ENCODE peak calls at places on chromosomes 5 and 9, in five cellular contexts. One of them, this sample, is unnamed. For H3K36me3, the result is how much of the 10 kb centered on the place peaks cover.

GRCh38 chr5:154844800-154845199 is 5.6 kb downstream of the FAXDC2 start:
- DNase-seq in thoracic aorta: no peak
- DNase-seq in GM23338: no peak
- DNase-seq in CD8-positive, alpha-beta T cell: no peak
- DNase-seq in PC-3: no peak
- DNase-seq in this sample: no peak

GRCh38 chr5:14036514-14036913 is 92.0 kb upstream of the DNAH5 start:
- DNase-seq in GM23338: peak
- DNase-seq in CD8-positive, alpha-beta T cell: no peak
- DNase-seq in PC-3: peak
- DNase-seq in thoracic aorta: no peak
- DNase-seq in this sample: no peak

GRCh38 chr5:173308226-173308625 is 20.0 kb downstream of the STC2 start:
- DNase-seq in GM23338: no peak
- DNase-seq in thoracic aorta: no peak
- DNase-seq in CD8-positive, alpha-beta T cell: no peak
- DNase-seq in PC-3: no peak
- DNase-seq in this sample: no peak

GRCh38 chr9:130186839-130187522 is 14.8 kb downstream of the NCS1 start:
- DNase-seq in thoracic aorta: no peak
- DNase-seq in PC-3: peak
- DNase-seq in GM23338: peak
- DNase-seq in CD8-positive, alpha-beta T cell: no peak
- DNase-seq in this sample: peak

GRCh38 chr5:7745882-7746735 is 104.8 kb downstream of the CFAP90 start:
- DNase-seq in thoracic aorta: peak
- DNase-seq in PC-3: peak
- DNase-seq in CD8-positive, alpha-beta T cell: no peak
- DNase-seq in GM23338: peak
- DNase-seq in this sample: peak

GRCh38 chr9:106697799-106698591 is 165.0 kb upstream of the ZNF462 start:
- DNase-seq in CD8-positive, alpha-beta T cell: no peak
- DNase-seq in thoracic aorta: peak
- DNase-seq in PC-3: no peak
- DNase-seq in GM23338: peak
- DNase-seq in this sample: peak

GRCh38 chr9:89309608-89310485 is 1.1 kb upstream of the CKS2 start:
- DNase-seq in CD8-positive, alpha-beta T cell: no peak
- DNase-seq in PC-3: no peak
- DNase-seq in GM23338: peak
- DNase-seq in thoracic aorta: no peak
- DNase-seq in this sample: no peak

GRCh38 chr5:52786937-52787599 is 648 bp upstream of the ITGA1 start:
- DNase-seq in thoracic aorta: no peak
- DNase-seq in GM23338: peak
- DNase-seq in CD8-positive, alpha-beta T cell: peak
- DNase-seq in PC-3: no peak
- DNase-seq in this sample: no peak

GRCh38 chr5:138696501-138696900 is 56.7 kb upstream of the CTNNA1 start:
- DNase-seq in GM23338: no peak
- DNase-seq in thoracic aorta: no peak
- DNase-seq in PC-3: peak
- DNase-seq in CD8-positive, alpha-beta T cell: no peak
- DNase-seq in this sample: no peak

GRCh38 chr5:130135506-130135905 is 231.2 kb downstream of the CHSY3 start:
- DNase-seq in GM23338: no peak
- DNase-seq in PC-3: peak
- DNase-seq in thoracic aorta: no peak
- DNase-seq in CD8-positive, alpha-beta T cell: no peak
- DNase-seq in this sample: no peak

GRCh38 chr9:84670106-84670800 is 724 bp downstream of the NTRK2 start:
- DNase-seq in GM23338: peak
- DNase-seq in CD8-positive, alpha-beta T cell: no peak
- DNase-seq in PC-3: no peak
- DNase-seq in thoracic aorta: no peak
- DNase-seq in this sample: no peak

GRCh38 chr9:30089428-30089827 is 2295.0 kb upstream of the ACO1 start:
- DNase-seq in GM23338: no peak
- DNase-seq in PC-3: no peak
- DNase-seq in CD8-positive, alpha-beta T cell: no peak
- DNase-seq in thoracic aorta: no peak
- DNase-seq in this sample: no peak

GRCh38 chr9:130018260-130018659 is 24.7 kb downstream of the FNBP1 start:
- DNase-seq in GM23338: no peak
- DNase-seq in CD8-positive, alpha-beta T cell: no peak
- DNase-seq in thoracic aorta: no peak
- DNase-seq in PC-3: no peak
- DNase-seq in this sample: no peak

GRCh38 chr5:143657814-143658395 is 154.1 kb upstream of the HMHB1 start:
- DNase-seq in thoracic aorta: no peak
- DNase-seq in CD8-positive, alpha-beta T cell: no peak
- DNase-seq in GM23338: no peak
- DNase-seq in PC-3: peak
- DNase-seq in this sample: no peak

GRCh38 chr5:52838306-52839015 is 50.7 kb downstream of the ITGA1 start:
- DNase-seq in CD8-positive, alpha-beta T cell: no peak
- DNase-seq in PC-3: no peak
- DNase-seq in thoracic aorta: no peak
- DNase-seq in GM23338: no peak
- DNase-seq in this sample: no peak

GRCh38 chr9:29078063-29078660 is 1504.9 kb upstream of the C9orf72 start:
- DNase-seq in GM23338: no peak
- DNase-seq in PC-3: peak
- DNase-seq in thoracic aorta: no peak
- DNase-seq in CD8-positive, alpha-beta T cell: no peak
- DNase-seq in this sample: no peak

GRCh38 chr5:52342361-52342760 is 445.4 kb upstream of the ITGA1 start:
- DNase-seq in GM23338: no peak
- DNase-seq in CD8-positive, alpha-beta T cell: no peak
- DNase-seq in thoracic aorta: no peak
- DNase-seq in PC-3: no peak
- DNase-seq in this sample: no peak

GRCh38 chr5:124698774-124699173 is 47.7 kb downstream of the ZNF608 start:
- DNase-seq in thoracic aorta: no peak
- DNase-seq in CD8-positive, alpha-beta T cell: no peak
- DNase-seq in PC-3: no peak
- DNase-seq in GM23338: no peak
- DNase-seq in this sample: no peak

GRCh38 chr5:109830955-109831502 is 141.3 kb downstream of the MAN2A1 start:
- DNase-seq in thoracic aorta: no peak
- DNase-seq in PC-3: peak
- DNase-seq in GM23338: no peak
- DNase-seq in CD8-positive, alpha-beta T cell: no peak
- DNase-seq in this sample: no peak

GRCh38 chr9:92634712-92635605 is 35.0 kb downstream of the IPPK start:
- DNase-seq in CD8-positive, alpha-beta T cell: peak
- DNase-seq in PC-3: peak
- DNase-seq in thoracic aorta: no peak
- DNase-seq in GM23338: peak
- DNase-seq in this sample: peak

GRCh38 chr5:66538531-66538930 is 57.7 kb upstream of the MAST4 start:
- DNase-seq in thoracic aorta: no peak
- DNase-seq in CD8-positive, alpha-beta T cell: no peak
- DNase-seq in GM23338: no peak
- DNase-seq in PC-3: no peak
- DNase-seq in this sample: no peak

GRCh38 chr9:130143974-130144373 is 28.2 kb upstream of the NCS1 start:
- DNase-seq in thoracic aorta: no peak
- DNase-seq in GM23338: no peak
- DNase-seq in PC-3: no peak
- DNase-seq in CD8-positive, alpha-beta T cell: no peak
- DNase-seq in this sample: no peak

GRCh38 chr9:8337834-8338233 is 538.3 kb upstream of the DMAC1 start:
- DNase-seq in thoracic aorta: no peak
- DNase-seq in CD8-positive, alpha-beta T cell: no peak
- DNase-seq in PC-3: no peak
- DNase-seq in GM23338: no peak
- DNase-seq in this sample: no peak

GRCh38 chr5:132471006-132471907 is 19.3 kb downstream of the IRF1 start:
- DNase-seq in PC-3: no peak
- DNase-seq in GM23338: no peak
- DNase-seq in CD8-positive, alpha-beta T cell: no peak
- DNase-seq in thoracic aorta: no peak
- DNase-seq in this sample: no peak

GRCh38 chr9:26346942-26347477 is 545.6 kb downstream of the CAAP1 start:
- DNase-seq in GM23338: no peak
- DNase-seq in CD8-positive, alpha-beta T cell: no peak
- DNase-seq in PC-3: no peak
- DNase-seq in thoracic aorta: no peak
- DNase-seq in this sample: no peak

GRCh38 chr9:115393976-115394775 is 276.2 kb upstream of the TNC start:
- DNase-seq in CD8-positive, alpha-beta T cell: no peak
- DNase-seq in GM23338: no peak
- DNase-seq in thoracic aorta: no peak
- DNase-seq in PC-3: peak
- DNase-seq in this sample: no peak

GRCh38 chr9:114345493-114346065 is 15.9 kb downstream of the ORM2 start:
- DNase-seq in PC-3: no peak
- DNase-seq in CD8-positive, alpha-beta T cell: no peak
- DNase-seq in GM23338: no peak
- DNase-seq in thoracic aorta: no peak
- DNase-seq in this sample: no peak

GRCh38 chr9:114344692-114345091 is 15.0 kb downstream of the ORM2 start:
- DNase-seq in PC-3: no peak
- DNase-seq in thoracic aorta: no peak
- DNase-seq in CD8-positive, alpha-beta T cell: no peak
- DNase-seq in GM23338: no peak
- DNase-seq in this sample: no peak

GRCh38 chr9:114347675-114348074 is 18.0 kb downstream of the ORM2 start:
- DNase-seq in GM23338: no peak
- DNase-seq in PC-3: no peak
- DNase-seq in CD8-positive, alpha-beta T cell: no peak
- DNase-seq in thoracic aorta: no peak
- DNase-seq in this sample: no peak

GRCh38 chr9:114344188-114344566 is 14.5 kb downstream of the ORM2 start:
- DNase-seq in PC-3: no peak
- DNase-seq in CD8-positive, alpha-beta T cell: no peak
- DNase-seq in GM23338: no peak
- DNase-seq in thoracic aorta: no peak
- DNase-seq in this sample: no peak

GRCh38 chr9:114346146-114346545 is 16.5 kb downstream of the ORM2 start:
- DNase-seq in thoracic aorta: no peak
- DNase-seq in GM23338: no peak
- DNase-seq in PC-3: no peak
- DNase-seq in CD8-positive, alpha-beta T cell: no peak
- DNase-seq in this sample: no peak
- H3K36me3 ChIP-seq in thoracic aorta: half or more
- H3K36me3 ChIP-seq in GM23338: under half
- H3K36me3 ChIP-seq in PC-3: under half
- H3K36me3 ChIP-seq in CD8-positive, alpha-beta T cell: half or more
- H3K36me3 ChIP-seq in this sample: under half

DNA sequence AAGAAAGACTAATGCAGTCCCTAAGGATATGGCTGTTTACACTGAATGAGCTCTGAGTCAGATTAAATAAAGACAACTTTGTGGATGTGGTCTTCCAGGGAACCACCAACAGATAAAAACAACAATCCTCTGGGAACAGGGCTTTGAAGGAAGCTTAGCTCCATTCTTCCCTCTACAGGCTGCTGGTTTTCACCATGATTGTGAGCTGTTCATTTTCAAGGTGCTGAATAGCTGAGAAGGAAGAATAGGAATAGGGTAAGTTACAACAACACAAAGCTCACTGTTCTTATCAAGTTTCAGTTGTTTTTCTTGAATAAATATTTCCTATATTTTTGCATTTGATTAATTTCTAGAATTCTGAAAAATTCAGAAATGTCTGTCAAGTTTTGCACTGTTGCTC is 25.9 kb upstream of the PTAR1 start:
- DNase-seq in thoracic aorta: no peak
- DNase-seq in GM23338: peak
- DNase-seq in PC-3: peak
- DNase-seq in CD8-positive, alpha-beta T cell: no peak
- DNase-seq in this sample: no peak
- TF ChIP-seq CTCF in thoracic aorta: no peak
- TF ChIP-seq CTCF in GM23338: peak
- TF ChIP-seq CTCF in PC-3: peak
- TF ChIP-seq CTCF in CD8-positive, alpha-beta T cell: no peak
- TF ChIP-seq CTCF in this sample: no peak

DNA sequence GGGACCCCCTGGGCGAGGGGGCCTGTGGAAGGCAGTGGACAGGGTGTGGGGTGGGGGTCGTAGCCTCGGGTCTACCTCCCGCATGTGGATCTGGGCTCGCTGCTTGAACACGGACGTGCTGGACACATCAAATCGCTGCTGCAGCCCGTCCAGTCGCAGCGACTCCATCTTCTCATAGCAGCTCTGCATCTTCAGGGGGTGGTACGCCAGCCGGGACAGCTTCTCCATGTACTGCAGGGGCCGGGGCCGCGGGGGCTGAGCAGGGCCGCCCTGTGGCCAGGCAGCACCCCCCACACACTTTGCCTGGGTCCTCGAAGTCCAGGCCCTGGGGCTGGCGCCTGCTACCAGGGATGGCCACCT is 57.6 kb downstream of the LRSAM1 start:
- DNase-seq in thoracic aorta: no peak
- DNase-seq in CD8-positive, alpha-beta T cell: no peak
- DNase-seq in GM23338: no peak
- DNase-seq in PC-3: no peak
- DNase-seq in this sample: no peak
- H3K36me3 ChIP-seq in thoracic aorta: under half
- H3K36me3 ChIP-seq in CD8-positive, alpha-beta T cell: under half
- H3K36me3 ChIP-seq in GM23338: under half
- H3K36me3 ChIP-seq in PC-3: under half
- H3K36me3 ChIP-seq in this sample: under half

GRCh38 chr9:98129451-98129881 is 10.4 kb upstream of the TRIM14 start:
- DNase-seq in PC-3: no peak
- DNase-seq in thoracic aorta: no peak
- DNase-seq in GM23338: no peak
- DNase-seq in CD8-positive, alpha-beta T cell: no peak
- DNase-seq in this sample: no peak
- TF ChIP-seq CTCF in PC-3: no peak
- TF ChIP-seq CTCF in thoracic aorta: no peak
- TF ChIP-seq CTCF in GM23338: no peak
- TF ChIP-seq CTCF in CD8-positive, alpha-beta T cell: no peak
- TF ChIP-seq CTCF in this sample: no peak

DNA sequence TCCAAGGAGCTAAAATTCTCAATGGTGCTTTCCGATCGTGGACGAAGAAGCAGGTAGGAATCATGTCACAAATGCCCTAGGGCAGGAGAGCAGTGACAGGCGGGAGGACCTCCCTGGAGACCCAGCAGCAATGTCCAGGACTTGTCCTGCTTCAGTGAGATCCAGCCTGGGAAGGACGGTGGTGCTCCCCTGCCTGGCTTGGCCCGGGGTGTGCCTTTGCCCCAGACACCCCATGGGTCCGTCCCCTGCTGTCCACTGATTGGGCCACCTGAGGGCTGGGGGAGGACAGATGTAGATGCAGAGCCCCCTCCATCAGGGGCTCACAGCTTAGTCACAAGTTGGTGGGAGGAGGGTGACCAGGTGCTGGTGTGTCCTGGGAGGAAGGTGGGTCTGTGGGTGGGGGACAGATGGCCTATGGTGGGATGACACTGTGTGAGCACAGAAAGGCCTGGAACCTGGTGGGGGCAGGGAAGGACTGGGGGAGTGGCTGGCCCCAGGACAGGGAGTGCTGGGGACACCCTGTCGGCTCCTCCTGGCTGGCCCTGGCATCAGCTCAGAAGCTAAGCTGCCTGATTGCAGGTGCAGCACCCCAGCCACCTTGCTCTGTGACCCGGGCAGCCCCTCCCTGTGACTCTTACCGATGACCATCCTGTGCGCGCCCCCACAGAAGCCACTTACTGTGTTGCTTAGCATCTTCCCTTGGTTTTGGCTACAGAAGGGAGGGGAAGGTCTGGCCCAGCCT is 82.0 kb downstream of the PHF2 start:
- DNase-seq in CD8-positive, alpha-beta T cell: no peak
- DNase-seq in GM23338: no peak
- DNase-seq in PC-3: no peak
- DNase-seq in thoracic aorta: no peak
- DNase-seq in this sample: no peak
- H3K36me3 ChIP-seq in CD8-positive, alpha-beta T cell: under half
- H3K36me3 ChIP-seq in GM23338: under half
- H3K36me3 ChIP-seq in PC-3: under half
- H3K36me3 ChIP-seq in thoracic aorta: half or more
- H3K36me3 ChIP-seq in this sample: half or more